ENCODE peak calls at places on chromosomes 7 and 10, in six cellular contexts. One of them, this sample, is unnamed.

GRCh38 chr7:101743995-101744360 is 73.4 kb upstream of the CUX1 start:
- DNase-seq in NB4: peak
- DNase-seq in neuronal stem cell: peak
- DNase-seq in HT1080: no peak
- DNase-seq in AG09309: no peak
- DNase-seq in fibroblast of the conjunctiva: no peak
- DNase-seq in this sample: no peak

GRCh38 chr7:111364413-111364812 is 197.9 kb downstream of the IMMP2L start:
- DNase-seq in NB4: no peak
- DNase-seq in neuronal stem cell: no peak
- DNase-seq in HT1080: peak
- DNase-seq in AG09309: no peak
- DNase-seq in fibroblast of the conjunctiva: peak
- DNase-seq in this sample: no peak

GRCh38 chr10:5498791-5499492 is 428 bp downstream of the CALML5 start:
- DNase-seq in NB4: no peak
- DNase-seq in neuronal stem cell: no peak
- DNase-seq in HT1080: no peak
- DNase-seq in AG09309: no peak
- DNase-seq in fibroblast of the conjunctiva: no peak
- DNase-seq in this sample: no peak

GRCh38 chr10:14220026-14220425 is 110.7 kb downstream of the FRMD4A start:
- DNase-seq in NB4: no peak
- DNase-seq in neuronal stem cell: no peak
- DNase-seq in HT1080: peak
- DNase-seq in AG09309: no peak
- DNase-seq in fibroblast of the conjunctiva: no peak
- DNase-seq in this sample: no peak

GRCh38 chr10:59880976-59881510 is 25.3 kb downstream of the CCDC6 start:
- DNase-seq in NB4: no peak
- DNase-seq in neuronal stem cell: no peak
- DNase-seq in HT1080: no peak
- DNase-seq in AG09309: no peak
- DNase-seq in fibroblast of the conjunctiva: no peak
- DNase-seq in this sample: no peak

GRCh38 chr7:139734395-139734794 is 43.4 kb downstream of the HIPK2 start:
- DNase-seq in NB4: peak
- DNase-seq in neuronal stem cell: no peak
- DNase-seq in HT1080: peak
- DNase-seq in AG09309: peak
- DNase-seq in fibroblast of the conjunctiva: peak
- DNase-seq in this sample: no peak

GRCh38 chr7:64878684-64879083 is 24.4 kb upstream of the ZNF273 start:
- DNase-seq in NB4: no peak
- DNase-seq in neuronal stem cell: no peak
- DNase-seq in HT1080: peak
- DNase-seq in AG09309: no peak
- DNase-seq in fibroblast of the conjunctiva: no peak
- DNase-seq in this sample: no peak

GRCh38 chr10:5477948-5478693 is 21.2 kb downstream of the CALML5 start:
- DNase-seq in NB4: no peak
- DNase-seq in neuronal stem cell: no peak
- DNase-seq in HT1080: no peak
- DNase-seq in AG09309: no peak
- DNase-seq in fibroblast of the conjunctiva: no peak
- DNase-seq in this sample: no peak

GRCh38 chr10:113720386-113720785 is 31.1 kb upstream of the PLEKHS1 start:
- DNase-seq in NB4: no peak
- DNase-seq in neuronal stem cell: no peak
- DNase-seq in HT1080: no peak
- DNase-seq in AG09309: no peak
- DNase-seq in fibroblast of the conjunctiva: no peak
- DNase-seq in this sample: no peak

GRCh38 chr10:43274011-43274410 is 7.1 kb upstream of the RASGEF1A start:
- DNase-seq in NB4: no peak
- DNase-seq in neuronal stem cell: no peak
- DNase-seq in HT1080: no peak
- DNase-seq in AG09309: no peak
- DNase-seq in fibroblast of the conjunctiva: no peak
- DNase-seq in this sample: no peak

GRCh38 chr10:24254180-24254579 is 45.2 kb downstream of the KIAA1217 start:
- DNase-seq in NB4: no peak
- DNase-seq in neuronal stem cell: no peak
- DNase-seq in HT1080: peak
- DNase-seq in AG09309: no peak
- DNase-seq in fibroblast of the conjunctiva: no peak
- DNase-seq in this sample: no peak

GRCh38 chr10:132132391-132132841 is 54.3 kb upstream of the DPYSL4 start:
- DNase-seq in NB4: no peak
- DNase-seq in neuronal stem cell: no peak
- DNase-seq in HT1080: no peak
- DNase-seq in AG09309: no peak
- DNase-seq in fibroblast of the conjunctiva: no peak
- DNase-seq in this sample: no peak

GRCh38 chr7:150998341-150998740 is 7.5 kb downstream of the NOS3 start:
- DNase-seq in NB4: no peak
- DNase-seq in neuronal stem cell: no peak
- DNase-seq in HT1080: no peak
- DNase-seq in AG09309: no peak
- DNase-seq in fibroblast of the conjunctiva: no peak
- DNase-seq in this sample: no peak

GRCh38 chr7:690478-691360 is 35.8 kb upstream of the DNAAF5 start:
- DNase-seq in NB4: no peak
- DNase-seq in neuronal stem cell: no peak
- DNase-seq in HT1080: no peak
- DNase-seq in AG09309: no peak
- DNase-seq in fibroblast of the conjunctiva: no peak
- DNase-seq in this sample: no peak

GRCh38 chr7:79293655-79294142 is 159.8 kb downstream of the MAGI2 start:
- DNase-seq in NB4: no peak
- DNase-seq in neuronal stem cell: no peak
- DNase-seq in HT1080: peak
- DNase-seq in AG09309: no peak
- DNase-seq in fibroblast of the conjunctiva: peak
- DNase-seq in this sample: no peak